ENCODE peak calls at places on chromosomes 13 and 19, in four cellular contexts. L is HTR-8/SVneo, F is RWPE1, C is foreskin fibroblast. K is an unnamed sample.

GRCh38 chr19:1183543-1184172 is 9.6 kb upstream of the SBNO2 start:
- DNase-seq in L (peak), F (peak), C (no peak), K (no peak)

GRCh38 chr19:46373573-46374359 is 26.9 kb downstream of the PPP5C start:
- DNase-seq in L (peak), F (peak), C (peak), K (no peak)

GRCh38 chr19:2111886-2112285 is 15.2 kb downstream of the IZUMO4 start:
- DNase-seq in L (no peak), F (no peak), C (no peak), K (no peak)

GRCh38 chr13:27868639-27869435 is 51.0 kb upstream of the PDX1 start:
- DNase-seq in L (peak), F (peak), C (peak), K (no peak)

GRCh38 chr19:41771410-41771809 is 16.1 kb downstream of the CEACAM6 start:
- DNase-seq in L (no peak), F (no peak), C (no peak), K (no peak)

GRCh38 chr19:7292950-7293794 is 1.0 kb downstream of the INSR start:
- DNase-seq in L (no peak), F (no peak), C (peak), K (no peak)

GRCh38 chr13:112619730-112620639 is 32.0 kb upstream of the TUBGCP3 start:
- DNase-seq in L (no peak), F (peak), C (no peak), K (no peak)

GRCh38 chr13:23996456-23996855 is 99.2 kb upstream of the C1QTNF9B start:
- DNase-seq in L (no peak), F (no peak), C (no peak), K (no peak)

GRCh38 chr19:15995536-15995935 is 46.7 kb downstream of the OR10H4 start:
- DNase-seq in L (no peak), F (no peak), C (peak), K (no peak)